ENCODE peak calls at places on chromosomes 1 and 21, in ten cellular contexts. One of them, this sample, is unnamed.

GRCh38 chr1:30904191-30904961 is 4.2 kb downstream of the SDC3 start:
- DNase-seq in heart left ventricle: no peak
- DNase-seq in cardiac muscle cell: no peak
- DNase-seq in ureter: no peak
- DNase-seq in activated B cell treated with CpG ODN at 0.5 μM for 24 hours: no peak
- DNase-seq in neural crest cell: no peak
- DNase-seq in iPS DF 19.7: no peak
- DNase-seq in posterior vena cava: peak; percentile 48
- DNase-seq in stromal cell of bone marrow: no peak
- DNase-seq in HT-29: no peak
- DNase-seq in this sample: no peak

GRCh38 chr21:39063517-39063916 is 119.7 kb downstream of the PSMG1 start:
- DNase-seq in iPS DF 19.7: no peak
- DNase-seq in HT-29: no peak
- DNase-seq in activated B cell treated with CpG ODN at 0.5 μM for 24 hours: no peak
- DNase-seq in stromal cell of bone marrow: no peak
- DNase-seq in heart left ventricle: no peak
- DNase-seq in ureter: no peak
- DNase-seq in cardiac muscle cell: no peak
- DNase-seq in posterior vena cava: no peak
- DNase-seq in neural crest cell: no peak
- DNase-seq in this sample: no peak

GRCh38 chr1:7257225-7257624 is 472.0 kb downstream of the CAMTA1 start:
- DNase-seq in cardiac muscle cell: no peak
- DNase-seq in posterior vena cava: no peak
- DNase-seq in ureter: no peak
- DNase-seq in activated B cell treated with CpG ODN at 0.5 μM for 24 hours: no peak
- DNase-seq in iPS DF 19.7: no peak
- DNase-seq in neural crest cell: no peak
- DNase-seq in heart left ventricle: no peak
- DNase-seq in stromal cell of bone marrow: no peak
- DNase-seq in HT-29: no peak
- DNase-seq in this sample: no peak

GRCh38 chr1:183632087-183632486 is 3.5 kb downstream of the ARPC5 start:
- DNase-seq in HT-29: no peak
- DNase-seq in heart left ventricle: no peak
- DNase-seq in neural crest cell: no peak
- DNase-seq in activated B cell treated with CpG ODN at 0.5 μM for 24 hours: no peak
- DNase-seq in posterior vena cava: no peak
- DNase-seq in cardiac muscle cell: no peak
- DNase-seq in stromal cell of bone marrow: no peak
- DNase-seq in ureter: no peak
- DNase-seq in iPS DF 19.7: no peak
- DNase-seq in this sample: no peak

GRCh38 chr1:53080041-53080440 is 18.0 kb downstream of the PODN start:
- DNase-seq in posterior vena cava: peak; percentile 61
- DNase-seq in neural crest cell: no peak
- DNase-seq in HT-29: no peak
- DNase-seq in ureter: no peak
- DNase-seq in heart left ventricle: no peak
- DNase-seq in activated B cell treated with CpG ODN at 0.5 μM for 24 hours: no peak
- DNase-seq in iPS DF 19.7: no peak
- DNase-seq in stromal cell of bone marrow: no peak
- DNase-seq in cardiac muscle cell: no peak
- DNase-seq in this sample: no peak

GRCh38 chr1:224510880-224511645 is 76.5 kb upstream of the WDR26 start:
- DNase-seq in HT-29: no peak
- DNase-seq in cardiac muscle cell: no peak
- DNase-seq in activated B cell treated with CpG ODN at 0.5 μM for 24 hours: no peak
- DNase-seq in posterior vena cava: no peak
- DNase-seq in iPS DF 19.7: no peak
- DNase-seq in heart left ventricle: no peak
- DNase-seq in ureter: no peak
- DNase-seq in stromal cell of bone marrow: no peak
- DNase-seq in neural crest cell: no peak
- DNase-seq in this sample: no peak

GRCh38 chr1:26346274-26347033 is 7.5 kb downstream of the CRYBG2 start:
- DNase-seq in stromal cell of bone marrow: no peak
- DNase-seq in ureter: no peak
- DNase-seq in iPS DF 19.7: no peak
- DNase-seq in HT-29: no peak
- DNase-seq in neural crest cell: no peak
- DNase-seq in cardiac muscle cell: no peak
- DNase-seq in activated B cell treated with CpG ODN at 0.5 μM for 24 hours: no peak
- DNase-seq in posterior vena cava: no peak
- DNase-seq in heart left ventricle: no peak
- DNase-seq in this sample: no peak

GRCh38 chr1:52503706-52504105 is 49.2 kb downstream of the TUT4 start:
- DNase-seq in activated B cell treated with CpG ODN at 0.5 μM for 24 hours: no peak
- DNase-seq in stromal cell of bone marrow: no peak
- DNase-seq in neural crest cell: no peak
- DNase-seq in iPS DF 19.7: no peak
- DNase-seq in ureter: no peak
- DNase-seq in heart left ventricle: no peak
- DNase-seq in posterior vena cava: no peak
- DNase-seq in HT-29: no peak
- DNase-seq in cardiac muscle cell: no peak
- DNase-seq in this sample: no peak

GRCh38 chr21:42202321-42202720 is 16.6 kb upstream of the ABCG1 start:
- DNase-seq in cardiac muscle cell: no peak
- DNase-seq in neural crest cell: no peak
- DNase-seq in posterior vena cava: peak; percentile 28
- DNase-seq in activated B cell treated with CpG ODN at 0.5 μM for 24 hours: no peak
- DNase-seq in heart left ventricle: no peak
- DNase-seq in ureter: no peak
- DNase-seq in HT-29: no peak
- DNase-seq in iPS DF 19.7: no peak
- DNase-seq in stromal cell of bone marrow: no peak
- DNase-seq in this sample: no peak

GRCh38 chr1:167022384-167022783 is 33.3 kb downstream of the MAEL start:
- DNase-seq in ureter: no peak
- DNase-seq in posterior vena cava: no peak
- DNase-seq in stromal cell of bone marrow: no peak
- DNase-seq in heart left ventricle: no peak
- DNase-seq in iPS DF 19.7: no peak
- DNase-seq in HT-29: no peak
- DNase-seq in activated B cell treated with CpG ODN at 0.5 μM for 24 hours: no peak
- DNase-seq in neural crest cell: no peak
- DNase-seq in cardiac muscle cell: no peak
- DNase-seq in this sample: no peak

GRCh38 chr1:205570796-205571537 is 60.8 kb downstream of the ELK4 start:
- DNase-seq in HT-29: no peak
- DNase-seq in stromal cell of bone marrow: no peak
- DNase-seq in posterior vena cava: no peak
- DNase-seq in ureter: no peak
- DNase-seq in heart left ventricle: no peak
- DNase-seq in neural crest cell: no peak
- DNase-seq in activated B cell treated with CpG ODN at 0.5 μM for 24 hours: no peak
- DNase-seq in iPS DF 19.7: no peak
- DNase-seq in cardiac muscle cell: no peak
- DNase-seq in this sample: no peak

GRCh38 chr1:234550341-234551031 is 59.5 kb downstream of the IRF2BP2 start:
- DNase-seq in neural crest cell: no peak
- DNase-seq in ureter: no peak
- DNase-seq in posterior vena cava: no peak
- DNase-seq in stromal cell of bone marrow: no peak
- DNase-seq in iPS DF 19.7: no peak
- DNase-seq in heart left ventricle: no peak
- DNase-seq in HT-29: no peak
- DNase-seq in activated B cell treated with CpG ODN at 0.5 μM for 24 hours: no peak
- DNase-seq in cardiac muscle cell: no peak
- DNase-seq in this sample: no peak

GRCh38 chr1:154276797-154277196 is 4.4 kb downstream of the HAX1 start:
- DNase-seq in stromal cell of bone marrow: no peak
- DNase-seq in ureter: no peak
- DNase-seq in activated B cell treated with CpG ODN at 0.5 μM for 24 hours: no peak
- DNase-seq in posterior vena cava: no peak
- DNase-seq in cardiac muscle cell: no peak
- DNase-seq in heart left ventricle: no peak
- DNase-seq in HT-29: no peak
- DNase-seq in iPS DF 19.7: no peak
- DNase-seq in neural crest cell: no peak
- DNase-seq in this sample: no peak

GRCh38 chr1:62385923-62386322 is 50.9 kb upstream of the USP1 start:
- DNase-seq in activated B cell treated with CpG ODN at 0.5 μM for 24 hours: no peak
- DNase-seq in neural crest cell: no peak
- DNase-seq in heart left ventricle: no peak
- DNase-seq in stromal cell of bone marrow: no peak
- DNase-seq in iPS DF 19.7: no peak
- DNase-seq in posterior vena cava: no peak
- DNase-seq in cardiac muscle cell: no peak
- DNase-seq in ureter: no peak
- DNase-seq in HT-29: no peak
- DNase-seq in this sample: no peak

GRCh38 chr1:179990847-179991246 is 36.2 kb downstream of the CEP350 start:
- DNase-seq in cardiac muscle cell: no peak
- DNase-seq in iPS DF 19.7: no peak
- DNase-seq in stromal cell of bone marrow: no peak
- DNase-seq in activated B cell treated with CpG ODN at 0.5 μM for 24 hours: no peak
- DNase-seq in posterior vena cava: no peak
- DNase-seq in HT-29: no peak
- DNase-seq in neural crest cell: no peak
- DNase-seq in ureter: no peak
- DNase-seq in heart left ventricle: no peak
- DNase-seq in this sample: no peak

This sample was measured in AG04450.